ENCODE peak calls at places on chromosomes 13 and 19, in four cellular contexts. K, R, V and Q are unnamed samples.

GRCh38 chr19:36963262-36963661 is 47.1 kb downstream of the ZNF568 start:
- DNase-seq in K (no peak), R (no peak), V (no peak), Q (no peak)

GRCh38 chr13:21328836-21329477 is 130.1 kb downstream of the ZDHHC20 start:
- DNase-seq in K (no peak), R (no peak), V (no peak), Q (no peak)

GRCh38 chr19:887072-887471 is 5.9 kb downstream of the MED16 start:
- DNase-seq in K (peak), R (no peak), V (no peak), Q (no peak)

GRCh38 chr19:36719687-36720556 is 32.5 kb downstream of the ZNF567 start:
- DNase-seq in K (peak), R (no peak), V (peak), Q (no peak)

GRCh38 chr19:14369399-14370168 is 11.7 kb upstream of the ADGRE5 start:
- DNase-seq in K (peak), R (no peak), V (no peak), Q (peak)

GRCh38 chr13:28532226-28533048 is 37.5 kb upstream of the FLT1 start:
- DNase-seq in K (peak), R (peak), V (no peak), Q (peak)

GRCh38 chr19:36604656-36605100 is 435 bp upstream of the ZNF382 start:
- DNase-seq in K (peak), R (peak), V (no peak), Q (peak)

GRCh38 chr19:32875428-32875827 is 5.9 kb upstream of the SLC7A9 start:
- DNase-seq in K (no peak), R (peak), V (no peak), Q (no peak)

GRCh38 chr19:30325657-30326056 is 46.5 kb upstream of the ZNF536 start:
- DNase-seq in K (no peak), R (no peak), V (no peak), Q (no peak)

GRCh38 chr19:2722541-2723344 is 1.6 kb upstream of the DIRAS1 start:
- DNase-seq in K (peak), R (peak), V (peak), Q (no peak)

GRCh38 chr19:17538684-17539287 is 16.7 kb upstream of the COLGALT1 start:
- DNase-seq in K (no peak), R (no peak), V (peak), Q (peak)

GRCh38 chr19:29672933-29673336 is 7.7 kb downstream of the PLEKHF1 start:
- DNase-seq in K (no peak), R (peak), V (no peak), Q (peak)

GRCh38 chr19:13964776-13965175 is 12.5 kb downstream of the DCAF15 start:
- DNase-seq in K (no peak), R (no peak), V (no peak), Q (no peak)

GRCh38 chr13:108597943-108598342 is 31.5 kb upstream of the MYO16 start:
- DNase-seq in K (no peak), R (no peak), V (peak), Q (no peak)

GRCh38 chr13:34722931-34723330 is 219.1 kb upstream of the NBEA start:
- DNase-seq in K (no peak), R (no peak), V (no peak), Q (no peak)

GRCh38 chr13:87975035-87975434 is 303.9 kb downstream of the SLITRK5 start:
- DNase-seq in K (no peak), R (no peak), V (no peak), Q (no peak)

GRCh38 chr19:6721773-6722172 is 1.3 kb upstream of the C3 start:
- DNase-seq in K (no peak), R (peak), V (no peak), Q (no peak)

GRCh38 chr19:29517412-29517811 is 8.4 kb upstream of the VSTM2B start:
- DNase-seq in K (no peak), R (peak), V (no peak), Q (no peak)

GRCh38 chr19:46299004-46299509 is 2.2 kb downstream of the HIF3A start:
- DNase-seq in K (peak), R (peak), V (peak), Q (no peak)

GRCh38 chr19:2290441-2291184 is 8.6 kb upstream of the PEAK3 start:
- DNase-seq in K (no peak), R (no peak), V (no peak), Q (peak)

GRCh38 chr19:6678690-6679109 is 8.7 kb upstream of the TNFSF14 start:
- DNase-seq in K (no peak), R (no peak), V (no peak), Q (no peak)

GRCh38 chr13:51453308-51453958 is 597 bp upstream of the INTS6 start:
- DNase-seq in K (no peak), R (peak), V (no peak), Q (peak)

GRCh38 chr19:39032164-39032918 is at the start of gene FBXO27:
- DNase-seq in K (peak), R (no peak), V (peak), Q (no peak)

GRCh38 chr19:13430790-13431582 is 75.3 kb downstream of the CACNA1A start:
- DNase-seq in K (peak), R (peak), V (peak), Q (peak)

GRCh38 chr19:3606690-3607289 is at the start of gene TBXA2R:
- DNase-seq in K (peak), R (no peak), V (peak), Q (peak)

GRCh38 chr13:59545007-59545406 is 618.7 kb downstream of the DIAPH3 start:
- DNase-seq in K (no peak), R (no peak), V (no peak), Q (no peak)

GRCh38 chr13:41668130-41668757 is 210.9 kb downstream of the RGCC start:
- DNase-seq in K (peak), R (no peak), V (peak), Q (no peak)

GRCh38 chr19:40410030-40410389 is 3.2 kb downstream of the PRX start:
- DNase-seq in K (no peak), R (no peak), V (no peak), Q (no peak)

GRCh38 chr13:91032104-91032503 is 315.4 kb upstream of the MIR17HG start:
- DNase-seq in K (no peak), R (no peak), V (no peak), Q (no peak)

GRCh38 chr19:18558202-18558555 is 509 bp downstream of the KXD1 start:
- DNase-seq in K (no peak), R (no peak), V (no peak), Q (no peak)

GRCh38 chr19:11421607-11422098 is 2.5 kb upstream of the RGL3 start:
- DNase-seq in K (peak), R (peak), V (peak), Q (peak)

GRCh38 chr13:27997904-27998522 is 9.5 kb upstream of the URAD start:
- DNase-seq in K (peak), R (no peak), V (peak), Q (no peak)

GRCh38 chr13:28181413-28181812 is 43.1 kb downstream of the PAN3 start:
- DNase-seq in K (peak), R (no peak), V (no peak), Q (no peak)

GRCh38 chr13:35283856-35284255 is 192.6 kb downstream of the MAB21L1 start:
- DNase-seq in K (peak), R (no peak), V (peak), Q (no peak)

GRCh38 chr19:35975608-35976214 is 19.3 kb upstream of the SDHAF1 start:
- DNase-seq in K (peak), R (no peak), V (no peak), Q (no peak)

DNA sequence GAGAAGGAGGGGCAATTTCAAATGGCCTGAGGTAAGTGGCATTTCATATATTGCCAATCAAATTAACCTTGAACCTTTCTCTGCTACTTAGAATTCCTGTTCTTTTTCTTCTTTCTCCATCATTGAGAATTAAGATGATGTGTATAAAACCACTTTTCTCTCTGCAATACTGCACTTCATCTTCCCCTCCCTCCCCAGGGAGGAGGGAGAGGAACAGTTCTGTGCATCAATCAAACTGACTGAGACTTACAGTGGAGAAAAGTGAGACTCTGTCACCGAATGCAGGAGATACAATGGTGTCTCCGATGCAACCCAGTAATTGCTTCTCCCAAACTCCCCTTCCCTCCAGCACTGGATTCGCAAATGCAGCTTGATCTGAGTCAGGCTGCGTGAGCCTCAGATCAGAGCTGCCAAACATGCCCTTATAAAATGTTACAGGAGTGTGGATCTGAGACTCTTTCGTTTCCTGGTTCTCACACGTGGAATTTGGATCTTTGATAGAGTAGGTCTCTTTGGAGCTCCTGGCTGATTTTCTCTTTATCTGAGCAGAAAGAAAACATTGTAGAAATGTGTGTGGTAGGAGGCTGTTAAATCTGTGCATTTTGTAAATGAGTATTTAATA is 91.5 kb downstream of the SLC10A2 start:
- DNase-seq in K (no peak), R (no peak), V (no peak), Q (no peak)
- TF ChIP-seq CTCF in K (no peak), R (no peak), V (no peak), Q (no peak)

GRCh38 chr19:41892173-41892902 is 9.4 kb downstream of the ARHGEF1 start:
- DNase-seq in K (no peak), R (no peak), V (no peak), Q (no peak)

GRCh38 chr19:41895745-41896580 is 13.0 kb downstream of the ARHGEF1 start:
- DNase-seq in K (no peak), R (no peak), V (peak), Q (no peak)

GRCh38 chr19:41896581-41896942 is 13.6 kb downstream of the ARHGEF1 start:
- DNase-seq in K (no peak), R (no peak), V (no peak), Q (no peak)

GRCh38 chr19:41894350-41894749 is 11.4 kb downstream of the ARHGEF1 start:
- DNase-seq in K (no peak), R (no peak), V (no peak), Q (no peak)

DNA sequence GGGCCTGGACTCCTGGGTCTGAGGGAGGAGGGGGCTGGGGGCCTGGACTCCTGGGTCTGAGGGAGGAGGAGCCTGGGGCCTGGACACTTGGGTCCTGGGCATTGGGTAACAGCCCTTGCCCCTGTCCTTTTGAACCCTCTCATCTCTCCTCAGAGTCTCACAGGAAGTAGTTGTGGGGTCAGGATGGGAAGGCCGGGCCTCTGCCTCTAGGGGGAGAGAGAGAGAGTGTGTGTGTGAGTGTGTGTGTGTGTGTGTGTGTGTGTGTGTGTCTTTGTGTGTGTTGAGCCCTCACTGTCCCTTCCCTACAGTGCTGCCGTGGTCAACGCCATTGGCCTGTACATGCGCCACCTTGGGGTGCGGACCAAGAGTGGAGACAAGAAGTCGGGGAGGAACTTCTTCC is 10.9 kb downstream of the ARHGEF1 start:
- DNase-seq in K (peak), R (no peak), V (peak), Q (no peak)
- TF ChIP-seq CTCF in K (peak), R (no peak), V (no peak), Q (no peak)

GRCh38 chr13:19927117-19927734 is 31.3 kb upstream of the ZMYM2 start:
- DNase-seq in K (peak), R (no peak), V (peak), Q (no peak)
- TF ChIP-seq CTCF in K (peak), R (peak), V (peak), Q (no peak)

GRCh38 chr13:80655778-80656518 is 315.0 kb upstream of the SPRY2 start:
- DNase-seq in K (no peak), R (no peak), V (no peak), Q (no peak)
- TF ChIP-seq CTCF in K (no peak), R (no peak), V (no peak), Q (no peak)